ENCODE peak calls at places on chromosome 20, in seven cellular contexts. One of them, this sample, is unnamed.

GRCh38 chr20:17520583-17520982 is 10.6 kb downstream of the BFSP1 start:
- DNase-seq in H9: no peak
- DNase-seq in trophoblast cell: peak; percentile 51
- DNase-seq in mesenchymal stem cell: no peak
- DNase-seq in H1: no peak
- DNase-seq in neuronal stem cell: no peak
- DNase-seq in IMR-90: no peak
- DNase-seq in this sample: peak; percentile 71

GRCh38 chr20:4666001-4666470 is 55.7 kb upstream of the PRND start:
- DNase-seq in H1: no peak
- DNase-seq in trophoblast cell: peak; percentile 16
- DNase-seq in mesenchymal stem cell: peak; percentile 65
- DNase-seq in neuronal stem cell: no peak
- DNase-seq in H9: no peak
- DNase-seq in IMR-90: peak; percentile 49
- DNase-seq in this sample: no peak

GRCh38 chr20:46757135-46757534 is 47.7 kb downstream of the SLC2A10 start:
- DNase-seq in neuronal stem cell: no peak
- DNase-seq in IMR-90: no peak
- DNase-seq in H9: no peak
- DNase-seq in mesenchymal stem cell: no peak
- DNase-seq in trophoblast cell: no peak
- DNase-seq in H1: no peak
- DNase-seq in this sample: no peak

GRCh38 chr20:60249436-60249835 is 291.2 kb downstream of the CDH26 start:
- DNase-seq in mesenchymal stem cell: peak; percentile 18
- DNase-seq in neuronal stem cell: no peak
- DNase-seq in H9: no peak
- DNase-seq in IMR-90: peak; percentile 98
- DNase-seq in trophoblast cell: peak; percentile 87
- DNase-seq in H1: no peak
- DNase-seq in this sample: peak; percentile 66

GRCh38 chr20:49677777-49678758 is 35.6 kb downstream of the B4GALT5 start:
- DNase-seq in IMR-90: no peak
- DNase-seq in H9: no peak
- DNase-seq in trophoblast cell: peak; percentile 43
- DNase-seq in H1: no peak
- DNase-seq in mesenchymal stem cell: no peak
- DNase-seq in neuronal stem cell: no peak
- DNase-seq in this sample: no peak

GRCh38 chr20:25632940-25633790 is 9.4 kb upstream of the NANP start:
- DNase-seq in IMR-90: peak; percentile 24
- DNase-seq in neuronal stem cell: no peak
- DNase-seq in H9: no peak
- DNase-seq in mesenchymal stem cell: peak; percentile 61
- DNase-seq in trophoblast cell: no peak
- DNase-seq in H1: no peak
- DNase-seq in this sample: no peak

GRCh38 chr20:14838663-14839650 is 501.5 kb upstream of the FLRT3 start:
- DNase-seq in H1: no peak
- DNase-seq in neuronal stem cell: no peak
- DNase-seq in IMR-90: no peak
- DNase-seq in H9: no peak
- DNase-seq in mesenchymal stem cell: no peak
- DNase-seq in trophoblast cell: no peak
- DNase-seq in this sample: no peak

GRCh38 chr20:17431621-17432364 is 99.4 kb downstream of the BFSP1 start:
- DNase-seq in neuronal stem cell: peak; percentile 72
- DNase-seq in H1: peak; percentile 85
- DNase-seq in H9: peak; percentile 62
- DNase-seq in trophoblast cell: peak; percentile 68
- DNase-seq in IMR-90: peak; percentile 44
- DNase-seq in mesenchymal stem cell: peak; percentile 50
- DNase-seq in this sample: peak; percentile 45

GRCh38 chr20:50980071-50980681 is 21.6 kb downstream of the MOCS3 start:
- DNase-seq in trophoblast cell: peak; percentile 96
- DNase-seq in IMR-90: peak; percentile 100
- DNase-seq in mesenchymal stem cell: peak; percentile 99
- DNase-seq in neuronal stem cell: no peak
- DNase-seq in H1: no peak
- DNase-seq in H9: no peak
- DNase-seq in this sample: peak; percentile 41

GRCh38 chr20:31968299-31969126 is 562 bp downstream of the XKR7 start:
- DNase-seq in mesenchymal stem cell: peak; percentile 76
- DNase-seq in H9: peak; percentile 94
- DNase-seq in IMR-90: peak; percentile 51
- DNase-seq in trophoblast cell: peak; percentile 90
- DNase-seq in neuronal stem cell: peak; percentile 92
- DNase-seq in H1: peak; percentile 99
- DNase-seq in this sample: peak; percentile 90

GRCh38 chr20:4326194-4327065 is 311.1 kb upstream of the RNF24 start:
- DNase-seq in IMR-90: peak; percentile 4
- DNase-seq in H9: no peak
- DNase-seq in neuronal stem cell: no peak
- DNase-seq in mesenchymal stem cell: no peak
- DNase-seq in trophoblast cell: peak; percentile 91
- DNase-seq in H1: no peak
- DNase-seq in this sample: no peak

GRCh38 chr20:6660441-6660840 is 107.0 kb upstream of the BMP2 start:
- DNase-seq in H1: no peak
- DNase-seq in IMR-90: no peak
- DNase-seq in neuronal stem cell: no peak
- DNase-seq in H9: no peak
- DNase-seq in trophoblast cell: no peak
- DNase-seq in mesenchymal stem cell: no peak
- DNase-seq in this sample: peak; percentile 33

GRCh38 chr20:40692240-40693011 is 3.4 kb upstream of the MAFB start:
- DNase-seq in H1: peak; percentile 53
- DNase-seq in neuronal stem cell: no peak
- DNase-seq in IMR-90: no peak
- DNase-seq in H9: peak; percentile 38
- DNase-seq in mesenchymal stem cell: no peak
- DNase-seq in trophoblast cell: peak; percentile 89
- DNase-seq in this sample: no peak

GRCh38 chr20:51876511-51876910 is 74.2 kb upstream of the SALL4 start:
- DNase-seq in IMR-90: no peak
- DNase-seq in mesenchymal stem cell: no peak
- DNase-seq in H1: no peak
- DNase-seq in trophoblast cell: no peak
- DNase-seq in H9: no peak
- DNase-seq in neuronal stem cell: no peak
- DNase-seq in this sample: no peak

GRCh38 chr20:10673831-10674683 is at the start of gene JAG1:
- DNase-seq in mesenchymal stem cell: peak; percentile 95
- DNase-seq in neuronal stem cell: peak; percentile 96
- DNase-seq in IMR-90: peak; percentile 95
- DNase-seq in H1: peak; percentile 95
- DNase-seq in trophoblast cell: peak; percentile 98
- DNase-seq in H9: peak; percentile 94
- DNase-seq in this sample: peak; percentile 99

GRCh38 chr20:10673176-10673830 is 496 bp downstream of the JAG1 start:
- DNase-seq in H9: peak; percentile 67
- DNase-seq in H1: peak; percentile 67
- DNase-seq in trophoblast cell: peak; percentile 38
- DNase-seq in neuronal stem cell: no peak
- DNase-seq in IMR-90: no peak
- DNase-seq in mesenchymal stem cell: no peak
- DNase-seq in this sample: no peak

GRCh38 chr20:10676518-10676917 is 2.7 kb upstream of the JAG1 start:
- DNase-seq in H1: no peak
- DNase-seq in H9: no peak
- DNase-seq in trophoblast cell: no peak
- DNase-seq in mesenchymal stem cell: no peak
- DNase-seq in neuronal stem cell: no peak
- DNase-seq in IMR-90: no peak
- DNase-seq in this sample: no peak

GRCh38 chr20:10675456-10675848 is 1.7 kb upstream of the JAG1 start:
- DNase-seq in trophoblast cell: no peak
- DNase-seq in H9: no peak
- DNase-seq in IMR-90: no peak
- DNase-seq in H1: no peak
- DNase-seq in mesenchymal stem cell: no peak
- DNase-seq in neuronal stem cell: no peak
- DNase-seq in this sample: no peak

DNA sequence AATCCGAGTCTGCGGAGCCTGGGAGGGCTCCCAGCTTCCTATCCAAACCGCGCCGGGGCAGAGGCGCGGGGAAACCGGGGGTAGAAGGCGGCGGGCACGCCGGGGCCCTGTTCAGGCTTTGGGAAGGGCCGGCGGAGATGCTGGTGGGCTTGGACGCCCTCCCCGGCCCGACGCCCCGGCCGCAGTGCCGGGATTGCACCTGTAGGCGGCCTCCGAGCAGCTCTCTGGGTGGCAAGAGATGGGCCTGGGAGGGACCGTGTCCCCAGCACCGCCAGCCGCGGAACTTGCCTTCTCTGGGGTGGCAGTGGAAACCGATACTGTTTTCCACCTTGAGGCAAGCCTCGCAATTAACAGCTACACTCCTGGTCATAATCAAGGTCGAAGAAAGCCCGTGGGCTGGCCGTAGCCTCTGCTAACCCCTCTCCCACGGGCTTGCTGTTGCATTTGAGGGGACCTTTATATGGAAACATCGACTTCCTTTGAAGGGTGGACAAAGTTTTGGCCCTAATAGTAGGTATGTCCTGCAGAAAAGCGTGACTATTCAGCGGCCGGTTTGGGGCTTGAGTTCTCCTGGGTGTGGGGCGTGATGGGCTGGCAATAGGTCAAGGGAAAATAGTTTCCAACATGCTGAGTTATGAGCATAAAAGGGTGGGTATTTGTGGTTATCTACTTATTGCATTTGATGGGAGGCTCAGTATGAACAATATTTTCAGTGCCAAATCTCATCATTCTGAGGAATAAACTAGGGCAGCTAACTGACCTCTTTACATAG is 1.1 kb upstream of the JAG1 start:
- DNase-seq in neuronal stem cell: peak; percentile 81
- DNase-seq in trophoblast cell: peak; percentile 72
- DNase-seq in mesenchymal stem cell: peak; percentile 80
- DNase-seq in IMR-90: peak; percentile 66
- DNase-seq in H9: peak; percentile 84
- DNase-seq in H1: peak; percentile 90
- DNase-seq in this sample: peak; percentile 89
- H3K4me2 ChIP-seq in neuronal stem cell: peak overlapping the region; percentile 95
- H3K4me2 ChIP-seq in trophoblast cell: peak overlapping the region; percentile 97
- H3K4me2 ChIP-seq in mesenchymal stem cell: peak overlapping the region; percentile 92
- H3K4me2 ChIP-seq in IMR-90: peak overlapping the region; percentile 90
- H3K4me2 ChIP-seq in H9: peak overlapping the region; percentile 73
- H3K4me2 ChIP-seq in H1: peak overlapping the region; percentile 64
- H3K4me2 ChIP-seq in this sample: peak overlapping the region; percentile 70

GRCh38 chr20:63777614-63778013 is 38.0 kb downstream of the SLC2A4RG start:
- DNase-seq in IMR-90: no peak
- DNase-seq in H9: no peak
- DNase-seq in trophoblast cell: no peak
- DNase-seq in mesenchymal stem cell: no peak
- DNase-seq in H1: no peak
- DNase-seq in neuronal stem cell: no peak
- DNase-seq in this sample: no peak
- H2BK120ac ChIP-seq in IMR-90: no peak overlapping the region
- H2BK120ac ChIP-seq in H9: no peak overlapping the region
- H2BK120ac ChIP-seq in trophoblast cell: no peak overlapping the region
- H2BK120ac ChIP-seq in mesenchymal stem cell: no peak overlapping the region
- H2BK120ac ChIP-seq in H1: no peak overlapping the region
- H2BK120ac ChIP-seq in neuronal stem cell: no peak overlapping the region
- H2BK120ac ChIP-seq in this sample: no peak overlapping the region

DNA sequence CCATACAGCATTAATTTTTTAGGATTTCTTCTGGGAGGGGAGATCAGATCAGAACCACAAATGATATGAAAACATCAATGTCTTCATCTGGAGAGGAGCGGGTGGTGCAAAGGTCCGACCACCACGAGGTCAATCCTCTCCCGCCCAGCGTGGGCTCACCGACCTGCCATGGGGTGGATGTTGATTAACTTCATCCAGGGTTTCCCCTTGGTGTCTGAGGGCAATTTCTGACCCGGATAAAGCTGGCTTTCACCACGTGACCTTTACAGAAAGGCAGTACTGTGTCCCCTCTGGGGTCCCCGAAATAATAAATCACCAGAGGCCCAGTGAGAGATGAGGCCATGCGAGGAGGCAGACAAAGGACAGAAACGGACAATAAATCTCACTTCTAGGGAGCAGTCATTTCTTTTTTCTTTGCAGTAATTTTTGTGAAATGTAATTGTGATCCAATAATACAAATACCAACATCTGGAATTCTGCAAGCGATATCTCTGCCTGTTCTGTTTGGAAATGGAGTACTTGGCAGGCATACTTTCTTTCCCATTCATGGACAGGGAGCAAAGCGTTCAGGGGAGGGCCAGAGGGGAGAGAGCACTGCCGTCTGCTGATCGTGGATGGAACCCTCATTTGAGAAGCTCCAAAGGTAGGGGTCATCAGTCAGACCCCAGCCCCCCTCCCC is 55.1 kb upstream of the APCDD1L start:
- DNase-seq in IMR-90: no peak
- DNase-seq in H1: no peak
- DNase-seq in neuronal stem cell: no peak
- DNase-seq in mesenchymal stem cell: no peak
- DNase-seq in trophoblast cell: no peak
- DNase-seq in H9: no peak
- DNase-seq in this sample: no peak
- H3K4me2 ChIP-seq in IMR-90: peak overlapping the region; percentile 20
- H3K4me2 ChIP-seq in H1: no peak overlapping the region
- H3K4me2 ChIP-seq in neuronal stem cell: no peak overlapping the region
- H3K4me2 ChIP-seq in mesenchymal stem cell: no peak overlapping the region
- H3K4me2 ChIP-seq in trophoblast cell: no peak overlapping the region
- H3K4me2 ChIP-seq in H9: no peak overlapping the region
- H3K4me2 ChIP-seq in this sample: no peak overlapping the region

DNA sequence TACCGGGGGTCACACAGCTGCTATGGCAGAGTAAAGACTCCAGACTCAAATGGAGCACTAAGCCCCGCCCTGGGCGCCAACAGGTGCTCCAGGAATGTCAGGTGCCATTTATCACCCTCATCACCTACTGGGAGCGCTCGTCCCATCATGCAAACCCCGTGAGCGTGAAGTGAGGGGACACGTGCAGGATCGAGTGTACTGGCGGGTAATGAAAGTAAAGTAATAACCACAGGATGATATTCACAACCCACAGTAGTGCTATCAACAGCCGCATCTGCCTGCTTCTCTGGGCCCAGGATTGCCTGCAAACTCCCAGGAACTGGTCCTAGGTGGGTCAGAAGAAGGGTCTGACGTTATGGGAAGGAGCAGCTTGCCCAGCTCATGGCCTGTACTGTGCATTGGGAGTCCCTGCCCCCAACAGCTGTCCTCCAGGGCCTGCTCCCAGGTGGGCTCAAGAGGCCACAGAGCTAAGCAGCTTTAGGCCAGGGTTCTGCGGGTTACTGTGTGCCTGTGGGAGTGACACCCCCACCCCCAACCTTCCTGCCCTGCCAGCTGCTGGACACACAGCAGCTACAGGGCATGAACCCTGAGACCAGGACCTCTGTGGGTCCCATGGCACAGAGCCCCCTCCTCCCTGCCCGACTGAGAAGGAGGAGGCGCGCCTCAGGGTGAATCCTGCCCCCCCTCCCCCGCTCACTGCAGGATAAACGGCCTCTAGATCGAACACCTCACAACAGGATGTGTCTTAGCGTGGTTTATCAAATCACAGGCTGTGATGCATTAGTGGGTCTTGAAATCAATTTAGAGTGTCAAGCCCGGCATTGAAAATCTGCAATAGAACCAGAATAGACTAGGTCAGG is 120.6 kb upstream of the SULF2 start:
- DNase-seq in neuronal stem cell: no peak
- DNase-seq in mesenchymal stem cell: no peak
- DNase-seq in trophoblast cell: no peak
- DNase-seq in H1: no peak
- DNase-seq in H9: no peak
- DNase-seq in IMR-90: no peak
- DNase-seq in this sample: no peak
- H2BK120ac ChIP-seq in neuronal stem cell: peak overlapping the region; percentile 14
- H2BK120ac ChIP-seq in mesenchymal stem cell: no peak overlapping the region
- H2BK120ac ChIP-seq in trophoblast cell: no peak overlapping the region
- H2BK120ac ChIP-seq in H1: no peak overlapping the region
- H2BK120ac ChIP-seq in H9: no peak overlapping the region
- H2BK120ac ChIP-seq in IMR-90: no peak overlapping the region
- H2BK120ac ChIP-seq in this sample: no peak overlapping the region

GRCh38 chr20:34337544-34337943 is 25.5 kb upstream of the ITCH start:
- DNase-seq in mesenchymal stem cell: no peak
- DNase-seq in neuronal stem cell: no peak
- DNase-seq in H1: no peak
- DNase-seq in H9: no peak
- DNase-seq in trophoblast cell: no peak
- DNase-seq in IMR-90: no peak
- DNase-seq in this sample: no peak
- H3K4me2 ChIP-seq in mesenchymal stem cell: no peak overlapping the region
- H3K4me2 ChIP-seq in neuronal stem cell: no peak overlapping the region
- H3K4me2 ChIP-seq in H1: no peak overlapping the region
- H3K4me2 ChIP-seq in H9: no peak overlapping the region
- H3K4me2 ChIP-seq in trophoblast cell: no peak overlapping the region
- H3K4me2 ChIP-seq in IMR-90: no peak overlapping the region
- H3K4me2 ChIP-seq in this sample: no peak overlapping the region

This sample was measured in mesendoderm.